ENCODE peak calls at places on chromosomes 13 and 19, in four cellular contexts. One of them, this sample, is unnamed.

GRCh38 chr19:22617614-22618325 is 16.4 kb upstream of the ZNF492 start:
- DNase-seq in spleen: peak; percentile 61
- DNase-seq in astrocyte of the spinal cord: no peak
- DNase-seq in mucosa of descending colon: no peak
- DNase-seq in this sample: no peak

GRCh38 chr13:51291341-51291740 is 48.1 kb upstream of the SERPINE3 start:
- DNase-seq in mucosa of descending colon: no peak
- DNase-seq in spleen: no peak
- DNase-seq in astrocyte of the spinal cord: no peak
- DNase-seq in this sample: no peak

GRCh38 chr13:28540612-28541011 is 45.7 kb upstream of the FLT1 start:
- DNase-seq in astrocyte of the spinal cord: no peak
- DNase-seq in spleen: no peak
- DNase-seq in mucosa of descending colon: no peak
- DNase-seq in this sample: peak; percentile 13

GRCh38 chr13:31885994-31886393 is 145.6 kb upstream of the FRY start:
- DNase-seq in spleen: no peak
- DNase-seq in astrocyte of the spinal cord: no peak
- DNase-seq in mucosa of descending colon: no peak
- DNase-seq in this sample: peak; percentile 22

GRCh38 chr13:113857531-113858195 is 6.2 kb downstream of the GAS6 start:
- DNase-seq in astrocyte of the spinal cord: no peak
- DNase-seq in mucosa of descending colon: no peak
- DNase-seq in spleen: no peak
- DNase-seq in this sample: no peak

GRCh38 chr13:30818323-30818960 is 83.1 kb downstream of the ALOX5AP start:
- DNase-seq in spleen: no peak
- DNase-seq in astrocyte of the spinal cord: peak; percentile 85
- DNase-seq in mucosa of descending colon: no peak
- DNase-seq in this sample: peak; percentile 87

GRCh38 chr19:18672606-18673337 is 10.7 kb upstream of the CRTC1 start:
- DNase-seq in spleen: no peak
- DNase-seq in mucosa of descending colon: no peak
- DNase-seq in astrocyte of the spinal cord: peak; percentile 59
- DNase-seq in this sample: peak; percentile 49

GRCh38 chr13:25819856-25820530 is 231.8 kb downstream of the SHISA2 start:
- DNase-seq in spleen: no peak
- DNase-seq in astrocyte of the spinal cord: peak; percentile 62
- DNase-seq in mucosa of descending colon: no peak
- DNase-seq in this sample: no peak

GRCh38 chr19:7540761-7541480 is 5.4 kb downstream of the PNPLA6 start:
- DNase-seq in spleen: no peak
- DNase-seq in mucosa of descending colon: no peak
- DNase-seq in astrocyte of the spinal cord: peak; percentile 36
- DNase-seq in this sample: peak; percentile 35

GRCh38 chr13:53004605-53005004 is 24.0 kb upstream of the OLFM4 start:
- DNase-seq in astrocyte of the spinal cord: no peak
- DNase-seq in mucosa of descending colon: no peak
- DNase-seq in spleen: no peak
- DNase-seq in this sample: no peak

GRCh38 chr13:39783051-39783450 is 127.6 kb downstream of the COG6 start:
- DNase-seq in spleen: no peak
- DNase-seq in astrocyte of the spinal cord: no peak
- DNase-seq in mucosa of descending colon: no peak
- DNase-seq in this sample: peak; percentile 57

GRCh38 chr13:95317037-95317989 is 16.1 kb upstream of the ABCC4 start:
- DNase-seq in mucosa of descending colon: no peak
- DNase-seq in spleen: peak; percentile 52
- DNase-seq in astrocyte of the spinal cord: peak; percentile 33
- DNase-seq in this sample: peak; percentile 13

GRCh38 chr19:50427997-50428425 is 4.7 kb upstream of the MYBPC2 start:
- DNase-seq in spleen: peak; percentile 93
- DNase-seq in mucosa of descending colon: peak; percentile 79
- DNase-seq in astrocyte of the spinal cord: peak; percentile 72
- DNase-seq in this sample: peak; percentile 95

GRCh38 chr13:35940734-35941133 is 190.4 kb downstream of the DCLK1 start:
- DNase-seq in spleen: no peak
- DNase-seq in mucosa of descending colon: no peak
- DNase-seq in astrocyte of the spinal cord: no peak
- DNase-seq in this sample: no peak

GRCh38 chr19:42412223-42412622 is 15.0 kb downstream of the LIPE start:
- DNase-seq in astrocyte of the spinal cord: no peak
- DNase-seq in spleen: no peak
- DNase-seq in mucosa of descending colon: peak; percentile 86
- DNase-seq in this sample: no peak

GRCh38 chr13:61913183-61913582 is 497.5 kb upstream of the PCDH20 start:
- DNase-seq in astrocyte of the spinal cord: no peak
- DNase-seq in mucosa of descending colon: no peak
- DNase-seq in spleen: no peak
- DNase-seq in this sample: no peak

GRCh38 chr19:38978315-38978689 is 2.8 kb upstream of the FBXO17 start:
- DNase-seq in spleen: no peak
- DNase-seq in mucosa of descending colon: no peak
- DNase-seq in astrocyte of the spinal cord: no peak
- DNase-seq in this sample: no peak

GRCh38 chr13:87129602-87130300 is 541.4 kb upstream of the SLITRK5 start:
- DNase-seq in spleen: no peak
- DNase-seq in mucosa of descending colon: no peak
- DNase-seq in astrocyte of the spinal cord: peak; percentile 35
- DNase-seq in this sample: peak; percentile 78

GRCh38 chr13:112569771-112570288 is 18.1 kb downstream of the TUBGCP3 start:
- DNase-seq in spleen: no peak
- DNase-seq in astrocyte of the spinal cord: no peak
- DNase-seq in mucosa of descending colon: no peak
- DNase-seq in this sample: no peak

GRCh38 chr13:65592757-65593156 is 1637.4 kb downstream of the PCDH9 start:
- DNase-seq in mucosa of descending colon: no peak
- DNase-seq in astrocyte of the spinal cord: no peak
- DNase-seq in spleen: no peak
- DNase-seq in this sample: peak; percentile 69

GRCh38 chr19:33397536-33398360 is 24.2 kb downstream of the CEBPG start:
- DNase-seq in astrocyte of the spinal cord: no peak
- DNase-seq in spleen: peak; percentile 74
- DNase-seq in mucosa of descending colon: peak; percentile 15
- DNase-seq in this sample: peak; percentile 41

GRCh38 chr13:99129951-99130350 is 70.7 kb upstream of the UBAC2 start:
- DNase-seq in mucosa of descending colon: no peak
- DNase-seq in spleen: no peak
- DNase-seq in astrocyte of the spinal cord: no peak
- DNase-seq in this sample: no peak

GRCh38 chr19:3028305-3029069 is 593 bp downstream of the TLE2 start:
- DNase-seq in mucosa of descending colon: peak; percentile 65
- DNase-seq in spleen: no peak
- DNase-seq in astrocyte of the spinal cord: no peak
- DNase-seq in this sample: no peak

GRCh38 chr19:3026768-3027167 is 2.3 kb downstream of the TLE2 start:
- DNase-seq in astrocyte of the spinal cord: no peak
- DNase-seq in spleen: no peak
- DNase-seq in mucosa of descending colon: no peak
- DNase-seq in this sample: no peak

GRCh38 chr19:3029070-3029923 is at the start of gene TLE2:
- DNase-seq in astrocyte of the spinal cord: no peak
- DNase-seq in mucosa of descending colon: no peak
- DNase-seq in spleen: no peak
- DNase-seq in this sample: no peak

GRCh38 chr19:3027292-3027691 is 1.8 kb downstream of the TLE2 start:
- DNase-seq in mucosa of descending colon: no peak
- DNase-seq in astrocyte of the spinal cord: no peak
- DNase-seq in spleen: no peak
- DNase-seq in this sample: no peak

DNA sequence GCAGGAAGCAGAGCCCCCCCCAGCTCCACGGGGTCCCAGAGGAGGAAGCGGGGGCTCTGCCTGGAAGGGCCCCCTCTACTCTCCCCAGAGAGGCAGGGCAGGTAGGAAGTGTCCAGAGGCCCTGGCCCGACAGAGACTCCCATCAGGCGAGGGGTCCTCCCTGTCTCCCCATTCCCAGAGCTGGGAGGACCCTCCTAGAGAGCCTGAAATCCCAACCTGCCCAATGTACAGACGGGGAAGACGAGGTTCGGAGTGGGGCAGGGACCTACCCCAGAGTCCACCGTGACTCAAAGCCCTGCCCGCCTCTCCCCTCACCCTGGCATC is 1.1 kb downstream of the TLE2 start:
- DNase-seq in astrocyte of the spinal cord: no peak
- DNase-seq in spleen: no peak
- DNase-seq in mucosa of descending colon: no peak
- DNase-seq in this sample: no peak
- H3K4me3 ChIP-seq in astrocyte of the spinal cord: no peak overlapping the region
- H3K4me3 ChIP-seq in spleen: peak overlapping the region; percentile 57
- H3K4me3 ChIP-seq in mucosa of descending colon: no peak overlapping the region
- H3K4me3 ChIP-seq in this sample: no peak overlapping the region

DNA sequence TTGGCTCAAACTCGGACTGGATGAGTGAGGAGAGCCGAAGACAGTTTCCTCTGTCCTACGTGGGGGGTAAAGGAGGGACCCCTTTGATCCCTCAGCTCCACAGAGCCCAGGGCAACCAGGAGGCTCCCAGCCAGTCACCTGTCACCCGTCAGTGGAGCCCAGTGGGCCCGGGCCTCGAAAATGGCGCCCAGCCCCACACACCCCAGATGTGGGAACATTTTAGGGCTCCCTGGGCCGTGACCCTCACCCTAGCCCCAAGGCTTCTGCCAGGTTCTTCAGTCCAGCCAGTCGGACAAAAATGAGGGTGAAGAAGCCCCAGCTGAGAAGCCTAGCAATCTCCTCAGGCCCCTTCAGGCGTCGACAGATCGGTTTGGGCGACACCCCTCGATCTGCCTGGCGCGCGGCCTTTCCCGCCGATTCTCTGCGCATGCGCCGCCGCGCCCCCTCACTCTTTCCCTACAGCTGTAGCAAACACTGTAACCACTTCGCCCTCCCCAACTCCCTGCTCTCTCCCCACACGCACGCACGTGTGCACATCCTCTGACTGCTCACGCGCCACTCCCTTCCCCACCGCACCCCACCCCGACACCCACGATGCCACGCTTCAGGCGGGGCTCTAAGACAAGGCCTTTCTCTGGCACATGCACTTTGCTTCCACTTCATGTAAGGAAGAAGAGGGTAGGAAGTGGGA is at the start of gene SLC6A16:
- DNase-seq in spleen: no peak
- DNase-seq in mucosa of descending colon: no peak
- DNase-seq in astrocyte of the spinal cord: no peak
- DNase-seq in this sample: no peak
- H3K4me3 ChIP-seq in spleen: no peak within 1 kb of the TSS
- H3K4me3 ChIP-seq in mucosa of descending colon: no peak within 1 kb of the TSS
- H3K4me3 ChIP-seq in astrocyte of the spinal cord: no peak within 1 kb of the TSS
- H3K4me3 ChIP-seq in this sample: no peak within 1 kb of the TSS

DNA sequence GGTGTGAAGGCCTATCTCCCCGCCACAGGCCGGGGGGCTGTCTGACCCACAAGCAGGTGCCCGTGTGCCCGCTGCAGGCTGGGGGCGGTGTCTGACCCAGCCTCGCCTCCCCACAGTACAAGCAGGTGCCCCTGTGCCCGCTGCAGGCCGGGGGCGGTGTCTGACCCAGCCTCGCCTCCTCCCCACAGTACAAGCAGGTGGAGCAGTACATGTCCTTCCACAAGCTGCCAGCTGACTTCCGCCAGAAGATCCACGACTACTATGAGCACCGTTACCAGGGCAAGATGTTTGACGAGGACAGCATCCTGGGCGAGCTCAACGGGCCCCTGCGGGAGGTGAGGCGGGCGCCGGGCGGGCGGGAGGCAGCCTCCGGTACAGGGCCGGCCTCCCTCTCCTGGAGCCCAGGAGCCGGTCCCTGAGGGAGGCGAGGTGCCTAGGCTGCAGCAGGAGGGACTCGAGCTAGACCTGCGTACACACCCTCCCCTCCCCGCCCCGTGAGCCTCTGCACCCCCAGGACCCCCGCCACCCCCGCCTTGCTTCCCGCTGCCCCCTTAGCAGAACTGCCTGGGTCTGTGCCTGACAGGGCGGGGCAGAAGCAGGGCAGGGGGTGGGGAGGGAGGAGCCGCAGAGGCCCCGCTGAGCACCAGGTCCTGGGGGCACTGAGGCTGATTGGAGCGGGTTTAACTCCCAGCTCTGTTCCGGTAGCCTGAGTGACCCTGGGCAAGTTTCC is 20.6 kb downstream of the HCN2 start:
- DNase-seq in mucosa of descending colon: no peak
- DNase-seq in astrocyte of the spinal cord: peak; percentile 43
- DNase-seq in spleen: peak; percentile 84
- DNase-seq in this sample: peak; percentile 56
- H3K4me3 ChIP-seq in mucosa of descending colon: no peak overlapping the region
- H3K4me3 ChIP-seq in astrocyte of the spinal cord: no peak overlapping the region
- H3K4me3 ChIP-seq in spleen: peak overlapping the region; percentile 48
- H3K4me3 ChIP-seq in this sample: no peak overlapping the region

GRCh38 chr19:43462383-43462782 is 3.0 kb downstream of the LYPD3 start:
- DNase-seq in spleen: no peak
- DNase-seq in astrocyte of the spinal cord: no peak
- DNase-seq in mucosa of descending colon: no peak
- DNase-seq in this sample: no peak
- H3K4me3 ChIP-seq in spleen: peak overlapping the region; percentile 76
- H3K4me3 ChIP-seq in astrocyte of the spinal cord: no peak overlapping the region
- H3K4me3 ChIP-seq in mucosa of descending colon: no peak overlapping the region
- H3K4me3 ChIP-seq in this sample: no peak overlapping the region

GRCh38 chr19:13850910-13851753 is 25.8 kb upstream of the NANOS3 start:
- DNase-seq in astrocyte of the spinal cord: peak; percentile 98
- DNase-seq in mucosa of descending colon: peak; percentile 82
- DNase-seq in spleen: peak; percentile 81
- DNase-seq in this sample: peak; percentile 92
- H3K4me3 ChIP-seq in astrocyte of the spinal cord: no peak overlapping the region
- H3K4me3 ChIP-seq in mucosa of descending colon: peak overlapping the region; percentile 15
- H3K4me3 ChIP-seq in spleen: peak overlapping the region; percentile 33
- H3K4me3 ChIP-seq in this sample: peak overlapping the region; percentile 25

GRCh38 chr13:47478985-47479384 is 522.1 kb downstream of the SUCLA2 start:
- DNase-seq in astrocyte of the spinal cord: no peak
- DNase-seq in mucosa of descending colon: no peak
- DNase-seq in spleen: no peak
- DNase-seq in this sample: no peak
- H3K4me3 ChIP-seq in astrocyte of the spinal cord: no peak overlapping the region
- H3K4me3 ChIP-seq in mucosa of descending colon: no peak overlapping the region
- H3K4me3 ChIP-seq in spleen: no peak overlapping the region
- H3K4me3 ChIP-seq in this sample: no peak overlapping the region

GRCh38 chr13:33322965-33323668 is 37.6 kb upstream of the STARD13 start:
- DNase-seq in spleen: no peak
- DNase-seq in mucosa of descending colon: no peak
- DNase-seq in astrocyte of the spinal cord: no peak
- DNase-seq in this sample: no peak

GRCh38 chr13:33319859-33320258 is 34.3 kb upstream of the STARD13 start:
- DNase-seq in spleen: no peak
- DNase-seq in astrocyte of the spinal cord: no peak
- DNase-seq in mucosa of descending colon: no peak
- DNase-seq in this sample: no peak

GRCh38 chr13:33322474-33322827 is 36.9 kb upstream of the STARD13 start:
- DNase-seq in astrocyte of the spinal cord: peak; percentile 24
- DNase-seq in mucosa of descending colon: no peak
- DNase-seq in spleen: no peak
- DNase-seq in this sample: peak; percentile 80

GRCh38 chr13:33323766-33324525 is 38.4 kb upstream of the STARD13 start:
- DNase-seq in mucosa of descending colon: no peak
- DNase-seq in astrocyte of the spinal cord: no peak
- DNase-seq in spleen: no peak
- DNase-seq in this sample: peak; percentile 34

GRCh38 chr13:33321686-33322473 is 36.3 kb upstream of the STARD13 start:
- DNase-seq in mucosa of descending colon: no peak
- DNase-seq in spleen: no peak
- DNase-seq in astrocyte of the spinal cord: peak; percentile 24
- DNase-seq in this sample: peak; percentile 53
- H3K4me3 ChIP-seq in mucosa of descending colon: no peak overlapping the region
- H3K4me3 ChIP-seq in spleen: no peak overlapping the region
- H3K4me3 ChIP-seq in astrocyte of the spinal cord: no peak overlapping the region
- H3K4me3 ChIP-seq in this sample: peak overlapping the region; percentile 40